ENCODE peak calls at places on chromosomes 6 and 20, in seven cellular contexts. V, M, B, S, T, F and W are unnamed samples.
A peak's percentile ranks its signal among the peaks of the same experiment; 100 is the strongest.

GRCh38 chr6:145761584-145761983 is 26.3 kb upstream of the EPM2A start:
- DNase-seq in V (no peak), M (no peak), B (no peak), S (no peak), T (peak; percentile 68), F (no peak), W (peak; percentile 84)

GRCh38 chr6:11298651-11299420 is 66.4 kb upstream of the NEDD9 start:
- DNase-seq in V (no peak), M (peak; percentile 39), B (no peak), S (no peak), T (no peak), F (peak; percentile 67), W (no peak)

GRCh38 chr6:32815115-32815514 is 1.7 kb downstream of the HLA-DOB start:
- DNase-seq in V (no peak), M (no peak), B (no peak), S (no peak), T (peak; percentile 27), F (no peak), W (no peak)

GRCh38 chr6:71383891-71384489 is 95.4 kb downstream of the OGFRL1 start:
- DNase-seq in V (peak; percentile 67), M (peak; percentile 72), B (peak; percentile 52), S (peak; percentile 22), T (peak; percentile 60), F (peak; percentile 64), W (peak; percentile 76)

GRCh38 chr20:433300-433975 is 25.3 kb downstream of the RBCK1 start:
- DNase-seq in V (peak; percentile 62), M (no peak), B (no peak), S (no peak), T (no peak), F (no peak), W (peak; percentile 77)

GRCh38 chr6:170135821-170136471 is 154.9 kb downstream of the DLL1 start:
- DNase-seq in V (no peak), M (no peak), B (no peak), S (no peak), T (no peak), F (no peak), W (no peak)

GRCh38 chr6:101085327-101085726 is 204.2 kb upstream of the ASCC3 start:
- DNase-seq in V (no peak), M (peak; percentile 13), B (no peak), S (no peak), T (no peak), F (no peak), W (no peak)

GRCh38 chr6:6686748-6687601 is 98.5 kb downstream of the LY86 start:
- DNase-seq in V (peak; percentile 42), M (peak; percentile 99), B (peak; percentile 92), S (peak; percentile 93), T (peak; percentile 97), F (peak; percentile 95), W (peak; percentile 96)

GRCh38 chr6:137001287-137001976 is 43.3 kb downstream of the IL20RA start:
- DNase-seq in V (no peak), M (peak; percentile 84), B (peak; percentile 76), S (peak; percentile 74), T (no peak), F (peak; percentile 55), W (no peak)

GRCh38 chr20:46361386-46361785 is 45.0 kb downstream of the ELMO2 start:
- DNase-seq in V (no peak), M (no peak), B (no peak), S (no peak), T (no peak), F (no peak), W (no peak)

GRCh38 chr6:142929751-142930358 is 15.1 kb downstream of the HIVEP2 start:
- DNase-seq in V (peak; percentile 75), M (no peak), B (no peak), S (no peak), T (no peak), F (no peak), W (no peak)
- H3K4me2 ChIP-seq in V (peak overlapping the region; percentile 95), M (no peak overlapping the region), B (no peak overlapping the region), S (no peak overlapping the region), T (peak overlapping the region; percentile 100), F (no peak overlapping the region), W (no peak overlapping the region)

GRCh38 chr20:56433221-56433879 is 21.3 kb downstream of the CASS4 start:
- DNase-seq in V (peak; percentile 79), M (no peak), B (no peak), S (no peak), T (no peak), F (no peak), W (no peak)
- H3K9me2 ChIP-seq in V (no peaks in the 10 kb centered on the region), M (no peaks in the 10 kb centered on the region), B (no peaks in the 10 kb centered on the region), S (no peaks in the 10 kb centered on the region), T (no peaks in the 10 kb centered on the region), F (no peaks in the 10 kb centered on the region), W (no peaks in the 10 kb centered on the region)

DNA sequence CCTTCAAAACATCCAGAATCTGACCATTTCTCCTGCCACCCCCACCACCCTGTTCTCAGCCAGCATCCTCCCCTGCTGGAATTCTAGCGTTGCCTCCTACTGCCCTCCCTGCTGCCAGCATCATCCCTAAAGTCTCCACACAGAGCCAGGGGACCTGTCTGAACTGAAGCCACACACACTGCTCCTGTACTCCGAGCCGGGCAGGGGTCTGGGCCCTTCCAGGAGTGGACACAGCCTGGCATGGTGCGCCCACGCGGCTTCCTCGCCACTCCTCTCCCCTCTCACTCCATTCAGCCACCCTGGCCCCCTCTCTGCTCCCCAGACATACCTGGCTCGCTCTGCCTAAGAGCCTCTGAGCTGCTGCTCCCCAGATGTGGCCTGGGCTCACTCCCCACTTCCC is 155.5 kb downstream of the PREX1 start:
- DNase-seq in V (no peak), M (no peak), B (no peak), S (no peak), T (no peak), F (no peak), W (no peak)
- H3K4me1 ChIP-seq in V (no peaks in the 10 kb centered on the region), M (no peaks in the 10 kb centered on the region), B (peaks cover 6% of the 10 kb centered on the region), S (no peaks in the 10 kb centered on the region), T (no peaks in the 10 kb centered on the region), F (no peaks in the 10 kb centered on the region), W (no peaks in the 10 kb centered on the region)

GRCh38 chr20:23269954-23270353 is 80.6 kb upstream of the NXT1 start:
- DNase-seq in V (no peak), M (no peak), B (no peak), S (no peak), T (no peak), F (no peak), W (no peak)
- H3K4me2 ChIP-seq in V (no peak overlapping the region), M (no peak overlapping the region), B (no peak overlapping the region), S (no peak overlapping the region), T (no peak overlapping the region), F (peak overlapping the region; percentile 39), W (no peak overlapping the region)

GRCh38 chr6:44503471-44503870 is 116.0 kb downstream of the CDC5L start:
- DNase-seq in V (no peak), M (no peak), B (no peak), S (no peak), T (no peak), F (no peak), W (no peak)
- H3K9me2 ChIP-seq in V (no peaks in the 10 kb centered on the region), M (peaks cover 4% of the 10 kb centered on the region), B (no peaks in the 10 kb centered on the region), S (no peaks in the 10 kb centered on the region), T (no peaks in the 10 kb centered on the region), F (no peaks in the 10 kb centered on the region), W (no peaks in the 10 kb centered on the region)

DNA sequence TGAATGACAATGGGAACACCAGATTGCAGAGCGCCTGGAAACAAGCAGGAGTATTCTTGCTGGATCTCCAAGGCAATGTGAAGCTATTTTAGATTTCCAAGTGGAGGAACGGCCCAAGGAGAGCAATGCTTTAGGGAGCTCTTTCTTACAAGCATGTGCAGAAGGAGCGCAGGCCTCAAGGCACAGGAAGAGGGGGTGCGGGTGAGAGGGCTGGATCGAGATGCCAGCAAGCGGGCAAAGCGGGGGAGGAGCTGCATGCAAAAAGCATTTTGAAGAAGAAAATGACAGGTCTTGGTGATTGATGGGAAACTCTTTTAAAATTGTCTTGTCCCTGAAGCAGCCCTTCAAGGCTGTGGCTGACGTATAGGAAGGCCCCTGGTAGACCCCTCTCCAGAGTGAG is 171.9 kb downstream of the QRSL1 start:
- DNase-seq in V (no peak), M (no peak), B (no peak), S (no peak), T (no peak), F (no peak), W (no peak)
- H3K4me1 ChIP-seq in V (no peaks in the 10 kb centered on the region), M (peaks cover 19% of the 10 kb centered on the region), B (peaks cover 54% of the 10 kb centered on the region), S (peaks cover 7% of the 10 kb centered on the region), T (no peaks in the 10 kb centered on the region), F (peaks cover 50% of the 10 kb centered on the region), W (peaks cover 11% of the 10 kb centered on the region)

DNA sequence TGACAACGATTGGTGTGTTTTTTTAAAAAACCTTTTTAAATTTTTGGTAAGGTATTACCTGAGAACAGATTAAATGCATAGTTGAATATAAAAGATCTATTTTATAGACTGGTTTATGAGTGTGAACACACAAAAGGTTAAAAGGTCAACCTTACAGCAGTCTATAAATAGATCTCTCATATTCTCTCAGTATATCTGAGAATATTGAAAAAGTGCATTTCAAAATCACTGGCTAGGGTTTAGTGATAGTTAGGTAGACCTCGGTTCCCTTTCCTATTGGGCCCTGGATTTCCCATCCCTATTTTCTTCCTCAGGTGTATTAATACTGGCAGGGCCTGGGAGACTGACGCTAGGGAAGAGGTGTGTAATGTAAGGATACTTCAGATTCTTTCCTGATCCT is 723 bp upstream of the ZNF451 start:
- DNase-seq in V (no peak), M (peak; percentile 6), B (no peak), S (no peak), T (no peak), F (no peak), W (no peak)
- H3K4me2 ChIP-seq in V (peak overlapping the region; percentile 88), M (peak overlapping the region; percentile 81), B (peak overlapping the region; percentile 75), S (peak overlapping the region; percentile 57), T (peak overlapping the region; percentile 84), F (peak overlapping the region; percentile 68), W (peak overlapping the region; percentile 83)

GRCh38 chr6:30832864-30833263 is 51.5 kb upstream of the DDR1 start:
- DNase-seq in V (no peak), M (no peak), B (no peak), S (no peak), T (no peak), F (no peak), W (no peak)
- H3K9me2 ChIP-seq in V (no peaks in the 10 kb centered on the region), M (no peaks in the 10 kb centered on the region), B (no peaks in the 10 kb centered on the region), S (no peaks in the 10 kb centered on the region), T (no peaks in the 10 kb centered on the region), F (no peaks in the 10 kb centered on the region), W (no peaks in the 10 kb centered on the region)

GRCh38 chr6:160035241-160035640 is 66.4 kb downstream of the IGF2R start:
- DNase-seq in V (no peak), M (no peak), B (no peak), S (no peak), T (no peak), F (no peak), W (no peak)

GRCh38 chr6:160036331-160036695 is 67.4 kb downstream of the IGF2R start:
- DNase-seq in V (no peak), M (no peak), B (no peak), S (no peak), T (no peak), F (no peak), W (no peak)

GRCh38 chr6:160038479-160038878 is 69.6 kb downstream of the IGF2R start:
- DNase-seq in V (no peak), M (no peak), B (no peak), S (no peak), T (no peak), F (no peak), W (no peak)

GRCh38 chr6:160035693-160036330 is 66.9 kb downstream of the IGF2R start:
- DNase-seq in V (peak; percentile 32), M (no peak), B (no peak), S (no peak), T (no peak), F (no peak), W (no peak)

GRCh38 chr6:160036790-160037206 is 67.9 kb downstream of the IGF2R start:
- DNase-seq in V (peak; percentile 96), M (peak; percentile 86), B (no peak), S (no peak), T (no peak), F (no peak), W (no peak)
- H3K4me1 ChIP-seq in V (peaks cover 24% of the 10 kb centered on the region), M (peaks cover 36% of the 10 kb centered on the region), B (no peaks in the 10 kb centered on the region), S (no peaks in the 10 kb centered on the region), T (no peaks in the 10 kb centered on the region), F (no peaks in the 10 kb centered on the region), W (no peaks in the 10 kb centered on the region)